ENCODE peak calls at places on chromosomes 4 and X, in six cellular contexts. Z is fibroblast of lung, G is SK-N-SH, A is IMR-90, U is HCT116, L is GM12878. T is an unnamed sample. For H3K4me1 and H4K20me1, the result is how much of the 10 kb centered on the place peaks cover.

GRCh38 chr4:79862842-79863241 is 210.2 kb downstream of the ANTXR2 start:
- DNase-seq in Z (peak), G (no peak), A (no peak), U (no peak), L (no peak), T (no peak)

GRCh38 chr4:108730579-108730978 is 32.3 kb downstream of the ETNPPL start:
- DNase-seq in Z (no peak), G (no peak), A (no peak), U (no peak), L (no peak), T (no peak)

GRCh38 chr4:153676491-153676890 is 7.6 kb upstream of the TLR2 start:
- DNase-seq in Z (no peak), G (no peak), A (peak), U (no peak), L (no peak), T (no peak)

GRCh38 chr4:158818595-158818994 is 49.8 kb downstream of the FNIP2 start:
- DNase-seq in Z (no peak), G (no peak), A (no peak), U (no peak), L (no peak), T (no peak)

GRCh38 chrX:119238557-119238956 is 2.5 kb downstream of the PGRMC1 start:
- DNase-seq in Z (peak), G (no peak), A (peak), U (no peak), L (no peak), T (no peak)

GRCh38 chr4:125650557-125650956 is 335.8 kb downstream of the FAT4 start:
- DNase-seq in Z (no peak), G (no peak), A (peak), U (no peak), L (no peak), T (no peak)

GRCh38 chr4:26081795-26082498 is 167.9 kb downstream of the SMIM20 start:
- DNase-seq in Z (peak), G (no peak), A (peak), U (peak), L (no peak), T (no peak)

GRCh38 chr4:16695896-16696295 is 202.5 kb downstream of the LDB2 start:
- DNase-seq in Z (no peak), G (no peak), A (no peak), U (no peak), L (no peak), T (no peak)

GRCh38 chr4:93670434-93670833 is 158.1 kb upstream of the ATOH1 start:
- DNase-seq in Z (no peak), G (no peak), A (no peak), U (no peak), L (no peak), T (no peak)

GRCh38 chrX:19650996-19651395 is 135.7 kb upstream of the MAP3K15 start:
- DNase-seq in Z (no peak), G (no peak), A (no peak), U (no peak), L (no peak), T (no peak)

GRCh38 chrX:53356186-53356585 is 66.3 kb downstream of the SMC1A start:
- DNase-seq in Z (no peak), G (peak), A (no peak), U (no peak), L (no peak), T (no peak)

GRCh38 chrX:104041003-104041402 is 1.2 kb downstream of the H2BW2 start:
- DNase-seq in Z (no peak), G (no peak), A (no peak), U (no peak), L (no peak), T (no peak)

GRCh38 chr4:36241771-36242170 is 2.5 kb downstream of the ARAP2 start:
- DNase-seq in Z (peak), G (no peak), A (no peak), U (no peak), L (peak), T (peak)

GRCh38 chr4:13588954-13589353 is 38.6 kb downstream of the BOD1L1 start:
- DNase-seq in Z (no peak), G (no peak), A (no peak), U (no peak), L (no peak), T (no peak)

GRCh38 chrX:134237363-134237702 is 351 bp downstream of the CCDC160 start:
- DNase-seq in Z (no peak), G (no peak), A (no peak), U (no peak), L (no peak), T (no peak)

GRCh38 chr4:109614466-109614865 is 54.4 kb downstream of the MCUB start:
- DNase-seq in Z (peak), G (no peak), A (no peak), U (no peak), L (no peak), T (peak)

GRCh38 chrX:129262912-129263311 is 260.4 kb downstream of the SMARCA1 start:
- DNase-seq in Z (no peak), G (no peak), A (no peak), U (no peak), L (no peak), T (no peak)

GRCh38 chr4:187103351-187103750 is 379.7 kb upstream of the FAT1 start:
- DNase-seq in Z (no peak), G (no peak), A (no peak), U (no peak), L (no peak), T (no peak)

GRCh38 chrX:14897042-14897441 is 23.8 kb downstream of the MOSPD2 start:
- DNase-seq in Z (no peak), G (no peak), A (no peak), U (no peak), L (no peak), T (no peak)

GRCh38 chr4:124904723-124905390 is 192.3 kb upstream of the ANKRD50 start:
- DNase-seq in Z (no peak), G (no peak), A (no peak), U (no peak), L (no peak), T (no peak)

DNA sequence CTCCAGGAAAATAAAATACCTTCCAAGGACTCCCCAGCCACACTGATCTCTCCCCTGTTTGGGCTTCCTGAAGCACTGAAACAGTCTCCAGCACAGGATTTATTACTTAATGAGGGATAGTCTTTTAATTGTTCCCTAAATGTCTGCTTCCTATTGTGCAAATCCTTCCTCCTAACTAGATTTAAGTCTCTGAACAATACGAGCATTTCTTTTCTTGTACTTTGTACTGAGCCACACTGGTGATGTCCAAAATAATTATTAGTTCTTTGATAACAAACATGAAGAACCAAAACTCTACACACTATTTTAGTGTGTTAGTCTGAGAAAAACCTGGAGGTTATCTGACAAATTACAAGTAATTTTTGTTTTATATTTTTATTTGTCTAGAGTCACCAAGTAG is 5.1 kb downstream of the ADGRA3 start:
- DNase-seq in Z (no peak), G (no peak), A (no peak), U (no peak), L (no peak), T (no peak)
- H3K4me3 ChIP-seq in Z (no peak), G (no peak), A (no peak), U (no peak), L (no peak), T (no peak)

DNA sequence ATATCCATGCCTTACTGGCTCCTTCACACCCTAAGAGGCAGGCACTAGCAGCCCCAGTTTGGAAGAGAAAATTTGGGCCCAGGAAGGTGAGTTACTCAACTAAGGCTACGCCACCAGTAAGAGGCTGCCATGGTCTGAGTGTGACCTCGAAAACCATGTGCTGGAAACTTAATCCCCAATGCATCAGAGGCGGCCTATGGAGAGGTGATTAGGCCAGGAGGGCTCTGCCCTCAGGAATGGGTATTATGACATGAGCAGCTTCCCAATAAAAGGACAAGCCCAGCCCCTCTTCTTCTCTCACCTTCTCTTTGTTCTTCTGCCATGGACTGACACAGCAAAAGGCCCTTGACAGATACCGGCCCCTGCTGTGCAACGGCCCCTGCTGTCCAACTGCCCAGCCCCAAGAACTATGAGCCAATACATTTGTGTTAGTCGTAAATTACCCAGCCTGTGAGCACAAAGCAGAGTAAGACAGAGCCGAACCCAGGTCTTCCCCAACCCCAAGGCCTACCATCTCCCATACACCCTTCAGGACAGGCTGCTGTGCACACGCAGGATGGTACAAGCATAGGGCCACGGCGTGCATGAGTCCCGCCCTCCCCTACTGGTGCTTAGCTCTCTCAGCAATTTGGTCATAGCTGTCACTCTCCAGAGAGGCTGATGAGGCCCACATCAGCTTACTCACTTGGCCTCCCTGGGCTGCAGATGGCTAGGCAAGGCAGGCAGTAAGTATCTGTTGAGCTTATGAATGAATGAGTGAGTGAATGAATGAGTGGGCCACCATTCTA is 14.2 kb downstream of the WDR1 start:
- DNase-seq in Z (no peak), G (no peak), A (no peak), U (no peak), L (no peak), T (no peak)
- H3K4me1 ChIP-seq in Z (under half), G (under half), A (half or more), U (under half), L (under half), T (under half)

GRCh38 chr4:169183581-169183980 is 87.2 kb downstream of the SH3RF1 start:
- DNase-seq in Z (no peak), G (no peak), A (no peak), U (no peak), L (no peak), T (no peak)
- H4K20me1 ChIP-seq in Z (under half), G (half or more), A (half or more), U (under half), L (under half), T (under half)

GRCh38 chrX:10554612-10555270 is 65.6 kb downstream of the MID1 start:
- DNase-seq in Z (no peak), G (no peak), A (no peak), U (no peak), L (no peak), T (no peak)

GRCh38 chrX:10557166-10557565 is 63.2 kb downstream of the MID1 start:
- DNase-seq in Z (no peak), G (no peak), A (no peak), U (no peak), L (no peak), T (no peak)

GRCh38 chrX:10555846-10556245 is 64.5 kb downstream of the MID1 start:
- DNase-seq in Z (no peak), G (no peak), A (no peak), U (no peak), L (no peak), T (no peak)

DNA sequence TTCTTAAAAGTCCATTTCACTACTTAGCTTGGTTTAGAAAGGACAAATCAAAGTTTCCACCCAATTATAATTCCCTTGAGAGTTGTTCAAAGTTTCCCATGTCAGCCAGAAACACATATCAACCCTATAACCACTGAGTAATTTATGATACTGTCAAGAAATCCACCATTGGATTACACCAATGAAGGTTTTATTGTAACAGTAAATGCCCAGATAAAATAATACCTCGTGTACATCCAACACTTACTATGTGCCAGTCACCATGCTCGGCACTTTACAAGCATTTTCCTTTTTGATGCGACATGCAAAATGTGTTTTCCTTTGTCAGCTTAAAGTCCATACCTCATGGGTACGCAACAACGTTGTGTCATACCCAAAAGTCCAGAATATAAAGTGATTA is 64.0 kb downstream of the MID1 start:
- DNase-seq in Z (no peak), G (no peak), A (no peak), U (no peak), L (no peak), T (no peak)
- H3K4me3 ChIP-seq in Z (no peak), G (no peak), A (no peak), U (no peak), L (no peak), T (no peak)

DNA sequence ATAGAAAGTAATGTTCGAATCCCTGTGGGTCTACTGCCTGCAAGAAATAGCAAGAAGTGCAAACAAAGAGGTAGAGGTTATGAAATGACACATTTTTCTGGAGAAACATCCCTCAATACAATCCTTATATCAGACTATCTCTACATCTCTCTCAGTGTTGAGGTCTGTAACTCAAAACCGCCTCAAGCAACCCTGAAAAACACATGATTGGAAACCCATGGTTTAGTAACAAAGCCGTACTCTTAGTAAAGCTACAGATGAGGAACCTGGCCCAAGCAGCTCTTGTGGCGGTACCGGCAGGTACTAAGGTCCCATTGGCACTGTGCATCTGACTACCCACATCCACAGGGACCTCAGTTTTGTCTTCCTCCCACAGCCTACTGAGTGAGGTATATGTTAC is 53.9 kb downstream of the IRF2 start:
- DNase-seq in Z (no peak), G (no peak), A (no peak), U (no peak), L (peak), T (no peak)
- H3K4me1 ChIP-seq in Z (under half), G (under half), A (under half), U (under half), L (half or more), T (under half)

GRCh38 chr4:76951333-76952033 is 1.9 kb downstream of the SEPTIN11 start:
- DNase-seq in Z (peak), G (no peak), A (no peak), U (no peak), L (no peak), T (no peak)
- H4K20me1 ChIP-seq in Z (under half), G (half or more), A (half or more), U (under half), L (under half), T (under half)

GRCh38 chr4:8419222-8420041 is 21.1 kb downstream of the ACOX3 start:
- DNase-seq in Z (peak), G (no peak), A (peak), U (no peak), L (peak), T (no peak)

GRCh38 chr4:8427761-8428287 is 12.7 kb downstream of the ACOX3 start:
- DNase-seq in Z (peak), G (peak), A (peak), U (no peak), L (no peak), T (no peak)

GRCh38 chr4:8422786-8423185 is 17.7 kb downstream of the ACOX3 start:
- DNase-seq in Z (no peak), G (no peak), A (no peak), U (no peak), L (no peak), T (no peak)

GRCh38 chr4:8427262-8427661 is 13.3 kb downstream of the ACOX3 start:
- DNase-seq in Z (no peak), G (no peak), A (no peak), U (no peak), L (no peak), T (no peak)

DNA sequence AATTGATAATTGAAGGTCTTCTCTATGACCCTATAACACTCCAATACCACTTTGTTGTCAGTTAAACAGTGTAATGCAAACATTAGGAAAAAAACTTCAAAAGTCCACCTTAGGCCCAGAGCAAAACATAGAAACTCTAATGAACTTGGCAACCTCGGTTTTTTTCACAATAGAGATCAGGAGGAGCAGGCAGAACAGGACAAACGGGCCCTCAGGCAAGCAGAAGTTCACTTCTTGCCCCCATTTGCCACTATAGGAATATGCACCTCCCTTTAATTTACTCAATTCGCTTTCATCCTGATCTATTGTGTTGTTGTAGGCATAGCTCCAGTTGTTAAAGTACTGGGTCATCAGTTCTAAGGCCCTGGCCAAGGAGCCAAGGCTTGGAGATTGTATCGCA is 18.2 kb downstream of the ACOX3 start:
- DNase-seq in Z (no peak), G (no peak), A (no peak), U (no peak), L (no peak), T (no peak)
- H3K4me3 ChIP-seq in Z (no peak), G (no peak), A (no peak), U (no peak), L (no peak), T (no peak)

GRCh38 chrX:107713205-107714195 is 62.1 kb downstream of the TSC22D3 start:
- DNase-seq in Z (peak), G (no peak), A (no peak), U (no peak), L (no peak), T (no peak)
- H3K4me1 ChIP-seq in Z (under half), G (under half), A (under half), U (under half), L (under half), T (under half)

GRCh38 chrX:41335590-41336331 is 1.8 kb downstream of the DDX3X start:
- DNase-seq in Z (peak), G (no peak), A (peak), U (no peak), L (no peak), T (no peak)
- H4K20me1 ChIP-seq in Z (under half), G (half or more), A (half or more), U (under half), L (under half), T (half or more)

DNA sequence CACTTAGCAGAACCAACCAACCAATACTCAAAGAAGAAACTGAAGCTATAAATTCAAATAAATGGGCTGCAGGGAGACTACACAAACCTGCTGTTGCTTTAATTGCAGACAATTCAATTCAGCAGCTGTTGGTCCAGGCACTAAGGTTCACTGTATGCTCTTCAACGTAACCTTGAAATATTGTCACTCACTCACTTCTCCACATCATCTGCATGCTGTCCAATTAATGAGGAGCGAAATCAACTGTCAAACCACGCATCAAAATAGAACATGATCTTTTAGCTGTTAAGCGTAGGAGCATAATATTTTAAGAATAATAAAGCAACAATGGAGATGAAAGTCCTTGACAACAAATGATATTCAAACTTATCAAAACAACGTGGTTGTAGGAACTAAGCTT is 17.0 kb downstream of the ENOX2 start:
- DNase-seq in Z (no peak), G (no peak), A (no peak), U (no peak), L (no peak), T (no peak)
- H3K4me3 ChIP-seq in Z (no peak), G (no peak), A (no peak), U (no peak), L (no peak), T (no peak)